ENCODE peak calls at places on chromosomes 13 and 19, in five cellular contexts. One of them, this sample, is unnamed.

GRCh38 chr19:8081569-8082550 is 29.3 kb downstream of the CCL25 start:
- DNase-seq in psoas muscle: no peak
- DNase-seq in cardiac muscle cell: peak; percentile 70
- DNase-seq in CD8-positive, alpha-beta T cell: no peak
- DNase-seq in IMR-90: no peak
- DNase-seq in this sample: no peak

GRCh38 chr19:50514346-50515167 is 844 bp upstream of the ASPDH start:
- DNase-seq in IMR-90: no peak
- DNase-seq in psoas muscle: no peak
- DNase-seq in CD8-positive, alpha-beta T cell: no peak
- DNase-seq in cardiac muscle cell: no peak
- DNase-seq in this sample: no peak

GRCh38 chr13:107563099-107563925 is 652.0 kb downstream of the LIG4 start:
- DNase-seq in CD8-positive, alpha-beta T cell: no peak
- DNase-seq in cardiac muscle cell: no peak
- DNase-seq in IMR-90: no peak
- DNase-seq in psoas muscle: no peak
- DNase-seq in this sample: no peak

GRCh38 chr19:17765069-17765618 is 13.9 kb downstream of the FCHO1 start:
- DNase-seq in psoas muscle: peak; percentile 74
- DNase-seq in cardiac muscle cell: no peak
- DNase-seq in CD8-positive, alpha-beta T cell: no peak
- DNase-seq in IMR-90: no peak
- DNase-seq in this sample: no peak

GRCh38 chr13:100668408-100668807 is 6.2 kb downstream of the TMTC4 start:
- DNase-seq in IMR-90: peak; percentile 17
- DNase-seq in cardiac muscle cell: peak; percentile 55
- DNase-seq in CD8-positive, alpha-beta T cell: no peak
- DNase-seq in psoas muscle: no peak
- DNase-seq in this sample: no peak

GRCh38 chr13:98385591-98385990 is 191.3 kb downstream of the STK24 start:
- DNase-seq in psoas muscle: no peak
- DNase-seq in CD8-positive, alpha-beta T cell: no peak
- DNase-seq in IMR-90: no peak
- DNase-seq in cardiac muscle cell: no peak
- DNase-seq in this sample: no peak

GRCh38 chr19:33235269-33235995 is 9.8 kb upstream of the SLC7A10 start:
- DNase-seq in IMR-90: peak; percentile 55
- DNase-seq in cardiac muscle cell: peak; percentile 75
- DNase-seq in CD8-positive, alpha-beta T cell: peak; percentile 51
- DNase-seq in psoas muscle: peak; percentile 87
- DNase-seq in this sample: peak; percentile 67

GRCh38 chr13:24063281-24063851 is 97.2 kb upstream of the SPATA13 start:
- DNase-seq in psoas muscle: no peak
- DNase-seq in cardiac muscle cell: peak; percentile 78
- DNase-seq in CD8-positive, alpha-beta T cell: no peak
- DNase-seq in IMR-90: no peak
- DNase-seq in this sample: no peak

GRCh38 chr13:74443623-74444022 is 309.4 kb upstream of the KLF12 start:
- DNase-seq in CD8-positive, alpha-beta T cell: no peak
- DNase-seq in psoas muscle: no peak
- DNase-seq in IMR-90: peak; percentile 85
- DNase-seq in cardiac muscle cell: peak; percentile 85
- DNase-seq in this sample: no peak

GRCh38 chr19:16714702-16715294 is 4.8 kb upstream of the NWD1 start:
- DNase-seq in cardiac muscle cell: peak; percentile 59
- DNase-seq in psoas muscle: peak; percentile 56
- DNase-seq in CD8-positive, alpha-beta T cell: no peak
- DNase-seq in IMR-90: peak; percentile 24
- DNase-seq in this sample: peak; percentile 58

GRCh38 chr13:99677388-99677951 is 176.2 kb downstream of the TM9SF2 start:
- DNase-seq in cardiac muscle cell: peak; percentile 13
- DNase-seq in IMR-90: no peak
- DNase-seq in CD8-positive, alpha-beta T cell: no peak
- DNase-seq in psoas muscle: no peak
- DNase-seq in this sample: no peak

GRCh38 chr19:22503524-22503923 is 81.4 kb upstream of the ZNF98 start:
- DNase-seq in psoas muscle: no peak
- DNase-seq in IMR-90: no peak
- DNase-seq in cardiac muscle cell: no peak
- DNase-seq in CD8-positive, alpha-beta T cell: no peak
- DNase-seq in this sample: no peak
- H3K9me3 ChIP-seq in psoas muscle: peaks cover 5% of the 10 kb centered on the region
- H3K9me3 ChIP-seq in IMR-90: peaks cover 44% of the 10 kb centered on the region
- H3K9me3 ChIP-seq in cardiac muscle cell: no peaks in the 10 kb centered on the region
- H3K9me3 ChIP-seq in CD8-positive, alpha-beta T cell: no peaks in the 10 kb centered on the region
- H3K9me3 ChIP-seq in this sample: peaks cover 61% of the 10 kb centered on the region

GRCh38 chr13:47672982-47673670 is 327.9 kb downstream of the SUCLA2 start:
- DNase-seq in psoas muscle: no peak
- DNase-seq in CD8-positive, alpha-beta T cell: no peak
- DNase-seq in cardiac muscle cell: peak; percentile 97
- DNase-seq in IMR-90: peak; percentile 93
- DNase-seq in this sample: no peak
- H3K27ac ChIP-seq in psoas muscle: peak overlapping the region; percentile 56
- H3K27ac ChIP-seq in CD8-positive, alpha-beta T cell: no peak overlapping the region
- H3K27ac ChIP-seq in cardiac muscle cell: no peak overlapping the region
- H3K27ac ChIP-seq in IMR-90: peak overlapping the region; percentile 67
- H3K27ac ChIP-seq in this sample: no peak overlapping the region

GRCh38 chr19:10430505-10431253 is 10.3 kb downstream of the PDE4A start:
- DNase-seq in CD8-positive, alpha-beta T cell: no peak
- DNase-seq in psoas muscle: peak; percentile 81
- DNase-seq in IMR-90: peak; percentile 37
- DNase-seq in cardiac muscle cell: peak; percentile 70
- DNase-seq in this sample: no peak
- H3K9me3 ChIP-seq in CD8-positive, alpha-beta T cell: no peaks in the 10 kb centered on the region
- H3K9me3 ChIP-seq in psoas muscle: no peaks in the 10 kb centered on the region
- H3K9me3 ChIP-seq in IMR-90: no peaks in the 10 kb centered on the region
- H3K9me3 ChIP-seq in cardiac muscle cell: no peaks in the 10 kb centered on the region
- H3K9me3 ChIP-seq in this sample: no peaks in the 10 kb centered on the region

GRCh38 chr13:56713656-56714055 is 427.1 kb upstream of the PRR20A start:
- DNase-seq in CD8-positive, alpha-beta T cell: no peak
- DNase-seq in psoas muscle: no peak
- DNase-seq in cardiac muscle cell: no peak
- DNase-seq in IMR-90: no peak
- DNase-seq in this sample: no peak
- H3K27ac ChIP-seq in CD8-positive, alpha-beta T cell: no peak overlapping the region
- H3K27ac ChIP-seq in psoas muscle: no peak overlapping the region
- H3K27ac ChIP-seq in cardiac muscle cell: no peak overlapping the region
- H3K27ac ChIP-seq in IMR-90: no peak overlapping the region
- H3K27ac ChIP-seq in this sample: no peak overlapping the region

GRCh38 chr19:52473655-52474350 is 20.4 kb downstream of the ZNF578 start:
- DNase-seq in IMR-90: no peak
- DNase-seq in psoas muscle: no peak
- DNase-seq in cardiac muscle cell: no peak
- DNase-seq in CD8-positive, alpha-beta T cell: no peak
- DNase-seq in this sample: no peak
- H3K9me3 ChIP-seq in IMR-90: peaks cover 76% of the 10 kb centered on the region
- H3K9me3 ChIP-seq in psoas muscle: peaks cover 98% of the 10 kb centered on the region
- H3K9me3 ChIP-seq in cardiac muscle cell: peaks cover 16% of the 10 kb centered on the region
- H3K9me3 ChIP-seq in CD8-positive, alpha-beta T cell: peaks cover 82% of the 10 kb centered on the region
- H3K9me3 ChIP-seq in this sample: peaks cover 98% of the 10 kb centered on the region

DNA sequence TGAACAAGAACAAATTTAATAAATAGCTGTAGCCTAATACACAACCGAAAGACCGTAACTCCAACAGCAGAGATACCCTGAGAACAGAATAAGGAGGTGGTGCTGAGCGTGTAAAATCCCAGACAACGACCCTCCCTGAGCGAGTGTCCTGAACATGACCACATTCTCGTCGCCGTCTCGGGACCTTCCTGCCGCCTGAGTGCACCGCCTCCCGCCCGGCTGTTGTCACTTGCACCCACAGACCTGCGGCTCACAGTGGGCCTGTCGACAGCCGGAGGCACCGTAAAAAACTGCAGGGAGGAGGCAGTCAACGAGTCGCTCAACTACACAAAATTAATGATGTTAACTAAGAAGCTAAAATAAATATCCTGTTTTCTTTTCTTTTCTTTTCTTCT is 35.8 kb upstream of the GRTP1 start:
- DNase-seq in IMR-90: no peak
- DNase-seq in psoas muscle: no peak
- DNase-seq in cardiac muscle cell: no peak
- DNase-seq in CD8-positive, alpha-beta T cell: no peak
- DNase-seq in this sample: no peak
- H3K27ac ChIP-seq in IMR-90: no peak overlapping the region
- H3K27ac ChIP-seq in psoas muscle: peak overlapping the region; percentile 99
- H3K27ac ChIP-seq in cardiac muscle cell: peak overlapping the region; percentile 90
- H3K27ac ChIP-seq in CD8-positive, alpha-beta T cell: no peak overlapping the region
- H3K27ac ChIP-seq in this sample: no peak overlapping the region

GRCh38 chr19:58085348-58085875 is 12.6 kb downstream of the ZSCAN18 start:
- DNase-seq in cardiac muscle cell: no peak
- DNase-seq in psoas muscle: no peak
- DNase-seq in IMR-90: no peak
- DNase-seq in CD8-positive, alpha-beta T cell: no peak
- DNase-seq in this sample: no peak
- H3K9me3 ChIP-seq in cardiac muscle cell: no peaks in the 10 kb centered on the region
- H3K9me3 ChIP-seq in psoas muscle: peaks cover 66% of the 10 kb centered on the region
- H3K9me3 ChIP-seq in IMR-90: peaks cover 82% of the 10 kb centered on the region
- H3K9me3 ChIP-seq in CD8-positive, alpha-beta T cell: peaks cover 28% of the 10 kb centered on the region
- H3K9me3 ChIP-seq in this sample: peaks cover 83% of the 10 kb centered on the region

This sample was measured in CD4-positive, CD25-positive, alpha-beta regulatory T cell.